ENCODE peak calls at places on chromosomes 16 and 17, in ten cellular contexts. One of them, this sample, is unnamed. For H3K36me3 and H3K4me1, the result is how much of the 10 kb centered on the place peaks cover.

GRCh38 chr16:66728804-66729203 is 22.6 kb downstream of the DYNC1LI2 start:
- DNase-seq in cardiac muscle cell: no peak
- DNase-seq in SJSA1: no peak
- DNase-seq in uterus: no peak
- DNase-seq in BE2C: no peak
- DNase-seq in mesendoderm: no peak
- DNase-seq in OCI-LY7: no peak
- DNase-seq in body of pancreas: no peak
- DNase-seq in naive thymus-derived CD4-positive, alpha-beta T cell: no peak
- DNase-seq in mucosa of descending colon: no peak
- DNase-seq in this sample: no peak

GRCh38 chr16:30183961-30184429 is 593 bp downstream of the CORO1A start:
- DNase-seq in cardiac muscle cell: no peak
- DNase-seq in SJSA1: no peak
- DNase-seq in uterus: peak
- DNase-seq in BE2C: no peak
- DNase-seq in mesendoderm: no peak
- DNase-seq in OCI-LY7: peak
- DNase-seq in body of pancreas: peak
- DNase-seq in naive thymus-derived CD4-positive, alpha-beta T cell: peak
- DNase-seq in mucosa of descending colon: peak
- DNase-seq in this sample: peak

GRCh38 chr17:31858647-31859486 is at the start of gene COPRS:
- DNase-seq in cardiac muscle cell: peak
- DNase-seq in SJSA1: peak
- DNase-seq in uterus: peak
- DNase-seq in BE2C: peak
- DNase-seq in mesendoderm: peak
- DNase-seq in OCI-LY7: peak
- DNase-seq in body of pancreas: peak
- DNase-seq in naive thymus-derived CD4-positive, alpha-beta T cell: peak
- DNase-seq in mucosa of descending colon: peak
- DNase-seq in this sample: peak

GRCh38 chr17:78532922-78533640 is 44.1 kb downstream of the DNAH17 start:
- DNase-seq in cardiac muscle cell: peak
- DNase-seq in SJSA1: peak
- DNase-seq in uterus: no peak
- DNase-seq in BE2C: no peak
- DNase-seq in mesendoderm: no peak
- DNase-seq in OCI-LY7: no peak
- DNase-seq in body of pancreas: no peak
- DNase-seq in naive thymus-derived CD4-positive, alpha-beta T cell: no peak
- DNase-seq in mucosa of descending colon: no peak
- DNase-seq in this sample: no peak

GRCh38 chr16:15518412-15519351 is 84.3 kb downstream of the BMERB1 start:
- DNase-seq in cardiac muscle cell: peak
- DNase-seq in SJSA1: no peak
- DNase-seq in uterus: peak
- DNase-seq in BE2C: peak
- DNase-seq in mesendoderm: peak
- DNase-seq in OCI-LY7: no peak
- DNase-seq in body of pancreas: peak
- DNase-seq in naive thymus-derived CD4-positive, alpha-beta T cell: no peak
- DNase-seq in mucosa of descending colon: no peak
- DNase-seq in this sample: no peak

GRCh38 chr17:72342582-72343527 is 222.0 kb downstream of the SOX9 start:
- DNase-seq in cardiac muscle cell: peak
- DNase-seq in SJSA1: no peak
- DNase-seq in uterus: peak
- DNase-seq in BE2C: peak
- DNase-seq in mesendoderm: peak
- DNase-seq in OCI-LY7: no peak
- DNase-seq in body of pancreas: no peak
- DNase-seq in naive thymus-derived CD4-positive, alpha-beta T cell: no peak
- DNase-seq in mucosa of descending colon: no peak
- DNase-seq in this sample: no peak

GRCh38 chr17:65160507-65160906 is 23.3 kb downstream of the RGS9 start:
- DNase-seq in cardiac muscle cell: no peak
- DNase-seq in SJSA1: no peak
- DNase-seq in uterus: no peak
- DNase-seq in BE2C: no peak
- DNase-seq in mesendoderm: no peak
- DNase-seq in OCI-LY7: no peak
- DNase-seq in body of pancreas: no peak
- DNase-seq in naive thymus-derived CD4-positive, alpha-beta T cell: no peak
- DNase-seq in mucosa of descending colon: no peak
- DNase-seq in this sample: no peak

GRCh38 chr17:45867702-45868101 is 23.0 kb downstream of the SPPL2C start:
- DNase-seq in cardiac muscle cell: no peak
- DNase-seq in SJSA1: no peak
- DNase-seq in uterus: no peak
- DNase-seq in BE2C: no peak
- DNase-seq in mesendoderm: peak
- DNase-seq in OCI-LY7: no peak
- DNase-seq in body of pancreas: no peak
- DNase-seq in naive thymus-derived CD4-positive, alpha-beta T cell: no peak
- DNase-seq in mucosa of descending colon: no peak
- DNase-seq in this sample: no peak

GRCh38 chr16:88883117-88883895 is 16.8 kb upstream of the PABPN1L start:
- DNase-seq in cardiac muscle cell: no peak
- DNase-seq in SJSA1: no peak
- DNase-seq in uterus: no peak
- DNase-seq in BE2C: no peak
- DNase-seq in mesendoderm: no peak
- DNase-seq in OCI-LY7: no peak
- DNase-seq in body of pancreas: no peak
- DNase-seq in naive thymus-derived CD4-positive, alpha-beta T cell: no peak
- DNase-seq in mucosa of descending colon: no peak
- DNase-seq in this sample: no peak

GRCh38 chr16:88885693-88886253 is 19.3 kb upstream of the PABPN1L start:
- DNase-seq in cardiac muscle cell: no peak
- DNase-seq in SJSA1: no peak
- DNase-seq in uterus: no peak
- DNase-seq in BE2C: no peak
- DNase-seq in mesendoderm: no peak
- DNase-seq in OCI-LY7: no peak
- DNase-seq in body of pancreas: no peak
- DNase-seq in naive thymus-derived CD4-positive, alpha-beta T cell: no peak
- DNase-seq in mucosa of descending colon: no peak
- DNase-seq in this sample: no peak

GRCh38 chr16:88884569-88885271 is 18.3 kb upstream of the PABPN1L start:
- DNase-seq in cardiac muscle cell: no peak
- DNase-seq in SJSA1: no peak
- DNase-seq in uterus: no peak
- DNase-seq in BE2C: no peak
- DNase-seq in mesendoderm: no peak
- DNase-seq in OCI-LY7: no peak
- DNase-seq in body of pancreas: no peak
- DNase-seq in naive thymus-derived CD4-positive, alpha-beta T cell: no peak
- DNase-seq in mucosa of descending colon: no peak
- DNase-seq in this sample: no peak

GRCh38 chr16:88882358-88883030 is 16.0 kb upstream of the PABPN1L start:
- DNase-seq in cardiac muscle cell: no peak
- DNase-seq in SJSA1: no peak
- DNase-seq in uterus: no peak
- DNase-seq in BE2C: no peak
- DNase-seq in mesendoderm: no peak
- DNase-seq in OCI-LY7: no peak
- DNase-seq in body of pancreas: no peak
- DNase-seq in naive thymus-derived CD4-positive, alpha-beta T cell: no peak
- DNase-seq in mucosa of descending colon: peak
- DNase-seq in this sample: peak

GRCh38 chr16:88883946-88884345 is 17.5 kb upstream of the PABPN1L start:
- DNase-seq in cardiac muscle cell: no peak
- DNase-seq in SJSA1: no peak
- DNase-seq in uterus: no peak
- DNase-seq in BE2C: no peak
- DNase-seq in mesendoderm: no peak
- DNase-seq in OCI-LY7: no peak
- DNase-seq in body of pancreas: no peak
- DNase-seq in naive thymus-derived CD4-positive, alpha-beta T cell: no peak
- DNase-seq in mucosa of descending colon: no peak
- DNase-seq in this sample: no peak
- H3K36me3 ChIP-seq in cardiac muscle cell: under half
- H3K36me3 ChIP-seq in SJSA1: under half
- H3K36me3 ChIP-seq in uterus: under half
- H3K36me3 ChIP-seq in BE2C: under half
- H3K36me3 ChIP-seq in mesendoderm: under half
- H3K36me3 ChIP-seq in OCI-LY7: under half
- H3K36me3 ChIP-seq in body of pancreas: under half
- H3K36me3 ChIP-seq in naive thymus-derived CD4-positive, alpha-beta T cell: under half
- H3K36me3 ChIP-seq in mucosa of descending colon: under half
- H3K36me3 ChIP-seq in this sample: under half

GRCh38 chr17:42233994-42234393 is 39.7 kb upstream of the GHDC start:
- DNase-seq in cardiac muscle cell: no peak
- DNase-seq in SJSA1: no peak
- DNase-seq in uterus: no peak
- DNase-seq in BE2C: no peak
- DNase-seq in mesendoderm: no peak
- DNase-seq in OCI-LY7: no peak
- DNase-seq in body of pancreas: no peak
- DNase-seq in naive thymus-derived CD4-positive, alpha-beta T cell: no peak
- DNase-seq in mucosa of descending colon: no peak
- DNase-seq in this sample: no peak
- H3K4me1 ChIP-seq in cardiac muscle cell: under half
- H3K4me1 ChIP-seq in SJSA1: under half
- H3K4me1 ChIP-seq in uterus: under half
- H3K4me1 ChIP-seq in BE2C: under half
- H3K4me1 ChIP-seq in mesendoderm: under half
- H3K4me1 ChIP-seq in OCI-LY7: under half
- H3K4me1 ChIP-seq in body of pancreas: under half
- H3K4me1 ChIP-seq in naive thymus-derived CD4-positive, alpha-beta T cell: under half
- H3K4me1 ChIP-seq in mucosa of descending colon: under half
- H3K4me1 ChIP-seq in this sample: under half

GRCh38 chr16:90048347-90048722 is 28.8 kb downstream of the PRDM7 start:
- DNase-seq in cardiac muscle cell: no peak
- DNase-seq in SJSA1: no peak
- DNase-seq in uterus: no peak
- DNase-seq in BE2C: no peak
- DNase-seq in mesendoderm: no peak
- DNase-seq in OCI-LY7: no peak
- DNase-seq in body of pancreas: no peak
- DNase-seq in naive thymus-derived CD4-positive, alpha-beta T cell: no peak
- DNase-seq in mucosa of descending colon: no peak
- DNase-seq in this sample: no peak
- H3K4me3 ChIP-seq in cardiac muscle cell: no peak
- H3K4me3 ChIP-seq in SJSA1: no peak
- H3K4me3 ChIP-seq in uterus: no peak
- H3K4me3 ChIP-seq in BE2C: no peak
- H3K4me3 ChIP-seq in mesendoderm: no peak
- H3K4me3 ChIP-seq in OCI-LY7: no peak
- H3K4me3 ChIP-seq in body of pancreas: no peak
- H3K4me3 ChIP-seq in naive thymus-derived CD4-positive, alpha-beta T cell: no peak
- H3K4me3 ChIP-seq in mucosa of descending colon: no peak
- H3K4me3 ChIP-seq in this sample: no peak

DNA sequence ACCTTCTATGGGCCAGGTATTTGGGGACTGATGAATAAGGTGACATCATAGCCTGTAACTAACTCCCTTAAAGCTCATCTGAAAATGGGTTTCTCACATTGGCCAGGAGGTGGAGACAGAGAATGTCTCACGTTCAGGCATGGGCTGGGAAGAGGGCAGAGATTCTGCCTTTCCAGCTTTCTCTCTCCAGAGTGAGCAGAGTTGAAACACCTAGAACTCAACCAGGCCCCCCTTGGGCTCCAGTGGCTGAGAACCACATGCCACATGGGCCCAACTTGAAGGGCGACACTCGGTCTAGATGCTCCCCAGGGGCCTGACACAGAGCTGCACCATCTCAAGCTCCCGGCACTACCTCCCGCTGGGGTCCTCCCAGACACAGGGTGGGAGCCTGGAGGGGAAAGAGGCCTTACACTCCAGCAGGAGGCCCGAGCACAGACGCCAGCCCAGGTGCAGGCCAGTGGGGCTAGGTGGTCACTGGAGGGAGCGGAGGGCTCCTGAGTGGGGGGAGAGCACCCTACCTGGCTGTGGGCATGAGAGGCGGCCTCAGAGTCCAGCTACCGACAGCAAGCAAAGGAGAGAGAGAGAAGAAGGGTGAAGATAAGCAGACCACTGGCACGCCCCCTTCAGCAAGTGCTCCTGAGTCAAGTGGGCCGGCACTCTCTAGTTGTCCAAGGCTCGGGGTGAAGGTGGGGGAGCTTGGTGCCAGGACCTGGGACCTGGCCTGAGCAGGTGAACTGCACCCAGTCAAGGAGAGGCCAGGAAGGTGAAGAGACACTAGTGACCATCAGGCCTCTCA is 55.9 kb downstream of the MYO18A start:
- DNase-seq in cardiac muscle cell: peak
- DNase-seq in SJSA1: peak
- DNase-seq in uterus: peak
- DNase-seq in BE2C: peak
- DNase-seq in mesendoderm: peak
- DNase-seq in OCI-LY7: peak
- DNase-seq in body of pancreas: peak
- DNase-seq in naive thymus-derived CD4-positive, alpha-beta T cell: no peak
- DNase-seq in mucosa of descending colon: peak
- DNase-seq in this sample: peak
- H3K36me3 ChIP-seq in cardiac muscle cell: under half
- H3K36me3 ChIP-seq in SJSA1: under half
- H3K36me3 ChIP-seq in uterus: under half
- H3K36me3 ChIP-seq in BE2C: under half
- H3K36me3 ChIP-seq in mesendoderm: under half
- H3K36me3 ChIP-seq in OCI-LY7: under half
- H3K36me3 ChIP-seq in body of pancreas: under half
- H3K36me3 ChIP-seq in naive thymus-derived CD4-positive, alpha-beta T cell: under half
- H3K36me3 ChIP-seq in mucosa of descending colon: under half
- H3K36me3 ChIP-seq in this sample: under half

DNA sequence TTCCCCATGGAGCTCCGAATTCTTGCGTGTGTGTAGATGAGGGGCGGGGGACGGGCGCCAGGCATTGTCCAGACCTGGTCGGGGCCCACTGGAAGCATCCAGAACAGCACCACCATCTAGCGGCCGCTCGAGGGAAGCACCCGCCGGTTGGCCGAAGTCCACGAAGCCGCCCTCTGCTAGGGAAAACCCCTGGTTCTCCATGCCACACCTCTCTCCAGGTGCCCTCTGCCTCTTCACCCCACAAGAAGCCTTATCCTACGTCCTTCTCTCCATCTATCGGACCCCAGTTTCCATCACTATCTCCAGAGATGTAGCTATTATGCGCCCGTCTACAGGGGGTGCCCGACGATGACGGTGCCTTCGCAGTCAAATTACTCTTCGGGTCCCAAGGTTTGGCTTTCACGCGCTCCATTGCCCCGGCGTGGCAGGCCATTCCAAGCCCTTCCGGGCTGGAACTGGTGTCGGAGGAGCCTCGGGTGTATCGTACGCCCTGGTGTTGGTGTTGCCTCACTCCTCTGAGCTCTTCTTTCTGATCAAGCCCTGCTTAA is 617 bp upstream of the SENP3 start:
- DNase-seq in cardiac muscle cell: peak
- DNase-seq in SJSA1: peak
- DNase-seq in uterus: peak
- DNase-seq in BE2C: peak
- DNase-seq in mesendoderm: peak
- DNase-seq in OCI-LY7: peak
- DNase-seq in body of pancreas: peak
- DNase-seq in naive thymus-derived CD4-positive, alpha-beta T cell: peak
- DNase-seq in mucosa of descending colon: peak
- DNase-seq in this sample: peak
- H3K4me1 ChIP-seq in cardiac muscle cell: under half
- H3K4me1 ChIP-seq in SJSA1: under half
- H3K4me1 ChIP-seq in uterus: under half
- H3K4me1 ChIP-seq in BE2C: under half
- H3K4me1 ChIP-seq in mesendoderm: under half
- H3K4me1 ChIP-seq in OCI-LY7: under half
- H3K4me1 ChIP-seq in body of pancreas: half or more
- H3K4me1 ChIP-seq in naive thymus-derived CD4-positive, alpha-beta T cell: half or more
- H3K4me1 ChIP-seq in mucosa of descending colon: half or more
- H3K4me1 ChIP-seq in this sample: under half

This sample was measured in small intestine.